ENCODE peak calls at places on chromosomes 3 and 15, in six cellular contexts. S is activated naive CD4-positive, alpha-beta T cell; E is stimulated activated CD8-positive, alpha-beta memory T cell treated with anti-CD3 and anti-CD28 coated beads, Interleukin-4, amount 100 ng/mL, for 1 hour; V is SJSA1; N is sigmoid colon; M is activated T-helper 1 cell treated with anti-CD3 and anti-CD28 coated beads, Interleukin-2, amount 50 U/mL, for 16 hours. H is an unnamed sample.

GRCh38 chr15:75947117-75947516 is 43.4 kb downstream of the FBXO22 start:
- DNase-seq in V (no peak), N (no peak), E (no peak), S (no peak), M (no peak), H (no peak)

GRCh38 chr15:67998599-67999122 is 55.5 kb upstream of the PIAS1 start:
- DNase-seq in S (no peak), E (no peak), M (no peak), V (no peak), N (no peak), H (no peak)

GRCh38 chr3:170002231-170002630 is 35.6 kb upstream of the GPR160 start:
- DNase-seq in V (no peak), N (no peak), M (no peak), E (no peak), S (no peak), H (no peak)

GRCh38 chr15:33059184-33059583 is 135.3 kb downstream of the FMN1 start:
- DNase-seq in N (no peak), M (no peak), E (no peak), V (no peak), S (no peak), H (no peak)

GRCh38 chr3:177538743-177539730 is 341.8 kb upstream of the TBL1XR1 start:
- DNase-seq in S (no peak), M (no peak), E (no peak), V (no peak), N (no peak), H (no peak)

GRCh38 chr3:195241592-195242355 is 29.2 kb downstream of the XXYLT1 start:
- DNase-seq in E (no peak), V (peak; percentile 17), S (no peak), N (no peak), M (no peak), H (no peak)

GRCh38 chr15:71274448-71274798 is 159.2 kb downstream of the THSD4 start:
- DNase-seq in N (no peak), S (no peak), V (no peak), M (no peak), E (no peak), H (no peak)

GRCh38 chr3:158470944-158471638 is 99.9 kb upstream of the MLF1 start:
- DNase-seq in N (no peak), S (no peak), V (no peak), M (no peak), E (no peak), H (no peak)

GRCh38 chr3:188431553-188431952 is 277.6 kb downstream of the LPP start:
- DNase-seq in S (no peak), V (no peak), N (no peak), M (no peak), E (no peak), H (no peak)

GRCh38 chr3:55173504-55173903 is 245.6 kb upstream of the LRTM1 start:
- DNase-seq in E (no peak), S (no peak), N (no peak), V (no peak), M (no peak), H (no peak)

GRCh38 chr15:74383695-74384565 is 16.5 kb upstream of the CYP11A1 start:
- DNase-seq in V (no peak), S (no peak), N (no peak), M (peak; percentile 31), E (no peak), H (peak; percentile 89)

GRCh38 chr15:91227062-91227461 is 127.0 kb downstream of the SV2B start:
- DNase-seq in V (no peak), E (no peak), M (no peak), N (no peak), S (no peak), H (no peak)

GRCh38 chr15:52760562-52760961 is 29.6 kb downstream of the ONECUT1 start:
- DNase-seq in S (no peak), N (no peak), V (no peak), M (no peak), E (no peak), H (no peak)

GRCh38 chr15:98425173-98425572 is 223.2 kb upstream of the IGF1R start:
- DNase-seq in E (no peak), V (no peak), M (no peak), N (no peak), S (no peak), H (no peak)

GRCh38 chr15:63597033-63597790 is at the start of gene FBXL22:
- DNase-seq in V (no peak), E (no peak), N (peak; percentile 90), M (no peak), S (no peak), H (no peak)

GRCh38 chr3:147423601-147424324 is 14.6 kb downstream of the ZIC1 start:
- DNase-seq in E (no peak), V (no peak), N (no peak), M (no peak), S (no peak), H (no peak)

GRCh38 chr3:53236112-53236841 is 19.5 kb downstream of the TKT start:
- DNase-seq in M (no peak), V (peak; percentile 88), N (peak; percentile 86), E (no peak), S (no peak), H (no peak)

GRCh38 chr15:84981711-84982300 is at the start of gene PDE8A:
- DNase-seq in N (peak; percentile 76), V (peak; percentile 63), M (peak; percentile 44), S (peak; percentile 52), E (peak; percentile 21), H (peak; percentile 55)

GRCh38 chr15:101023501-101024110 is 104.4 kb downstream of the LRRK1 start:
- DNase-seq in E (no peak), N (peak; percentile 39), M (no peak), V (peak; percentile 27), S (no peak), H (no peak)

GRCh38 chr3:111244760-111245159 is 173.1 kb downstream of the NECTIN3 start:
- DNase-seq in E (no peak), N (no peak), S (no peak), V (no peak), M (no peak), H (no peak)

GRCh38 chr15:90482124-90483011 is 47.4 kb upstream of the CRTC3 start:
- DNase-seq in M (peak; percentile 17), E (no peak), S (peak; percentile 21), N (no peak), V (peak; percentile 51), H (peak; percentile 37)

GRCh38 chr3:52504977-52505376 is 9.8 kb downstream of the STAB1 start:
- DNase-seq in M (no peak), N (no peak), S (no peak), V (no peak), E (no peak), H (no peak)

H was measured in activated naive CD8-positive, alpha-beta T cell treated with anti-CD3 and anti-CD28 coated beads, Interleukin-2, amount 50 U/mL, for 24 hours.